ENCODE peak calls at places on chromosomes 11 and 22, in eight cellular contexts. U, X, Y, D, C, H, R and W are unnamed samples.

GRCh38 chr22:24271406-24271760 is 752 bp downstream of the SPECC1L start:
- DNase-seq in U (no peak), X (no peak), Y (no peak), D (no peak), C (no peak), H (no peak), R (no peak), W (no peak)

GRCh38 chr22:39010946-39011625 is 3.0 kb upstream of the APOBEC3C start:
- DNase-seq in U (peak), X (no peak), Y (no peak), D (no peak), C (no peak), H (no peak), R (no peak), W (no peak)

GRCh38 chr11:78952866-78953265 is 378.2 kb upstream of the NARS2 start:
- DNase-seq in U (no peak), X (no peak), Y (no peak), D (no peak), C (no peak), H (no peak), R (no peak), W (no peak)

GRCh38 chr11:7603031-7603781 is 70.1 kb downstream of the CYB5R2 start:
- DNase-seq in U (no peak), X (no peak), Y (no peak), D (no peak), C (no peak), H (no peak), R (no peak), W (no peak)

GRCh38 chr22:42769574-42770447 is 49.1 kb upstream of the A4GALT start:
- DNase-seq in U (peak), X (no peak), Y (no peak), D (peak), C (no peak), H (no peak), R (no peak), W (no peak)

GRCh38 chr11:106990322-106990721 is 28.0 kb downstream of the GUCY1A2 start:
- DNase-seq in U (peak), X (no peak), Y (no peak), D (no peak), C (no peak), H (no peak), R (no peak), W (no peak)

GRCh38 chr22:41446057-41446501 is 522 bp downstream of the TOB2 start:
- DNase-seq in U (no peak), X (peak), Y (no peak), D (peak), C (peak), H (no peak), R (peak), W (no peak)

GRCh38 chr11:518463-519202 is 11.6 kb upstream of the RNH1 start:
- DNase-seq in U (peak), X (peak), Y (peak), D (peak), C (peak), H (peak), R (no peak), W (peak)

GRCh38 chr11:44894217-44894617 is 56.5 kb downstream of the TP53I11 start:
- DNase-seq in U (peak), X (peak), Y (peak), D (peak), C (peak), H (peak), R (no peak), W (peak)

GRCh38 chr11:96388891-96389603 is 665 bp downstream of the CCDC82 start:
- DNase-seq in U (no peak), X (peak), Y (no peak), D (no peak), C (no peak), H (no peak), R (peak), W (no peak)